ENCODE peak calls at places on chromosomes 6 and 20, in four cellular contexts. One of them, this sample, is unnamed.

GRCh38 chr20:19129976-19130612 is 82.3 kb upstream of the SLC24A3 start:
- DNase-seq in fibroblast of mammary gland: no peak
- DNase-seq in AG04450: no peak
- DNase-seq in astrocyte of the spinal cord: no peak
- DNase-seq in this sample: no peak

GRCh38 chr6:170128346-170128745 is 162.5 kb downstream of the DLL1 start:
- DNase-seq in fibroblast of mammary gland: no peak
- DNase-seq in AG04450: no peak
- DNase-seq in astrocyte of the spinal cord: no peak
- DNase-seq in this sample: no peak

GRCh38 chr6:31209137-31209536 is 38.7 kb upstream of the POU5F1 start:
- DNase-seq in fibroblast of mammary gland: no peak
- DNase-seq in AG04450: no peak
- DNase-seq in astrocyte of the spinal cord: no peak
- DNase-seq in this sample: no peak

GRCh38 chr6:170125447-170126300 is 165.2 kb downstream of the DLL1 start:
- DNase-seq in fibroblast of mammary gland: no peak
- DNase-seq in AG04450: no peak
- DNase-seq in astrocyte of the spinal cord: no peak
- DNase-seq in this sample: no peak

GRCh38 chr20:17698419-17698818 is 1.3 kb upstream of the BANF2 start:
- DNase-seq in fibroblast of mammary gland: no peak
- DNase-seq in AG04450: no peak
- DNase-seq in astrocyte of the spinal cord: no peak
- DNase-seq in this sample: no peak

GRCh38 chr6:127096167-127096566 is 22.3 kb upstream of the RSPO3 start:
- DNase-seq in fibroblast of mammary gland: no peak
- DNase-seq in AG04450: no peak
- DNase-seq in astrocyte of the spinal cord: no peak
- DNase-seq in this sample: no peak

GRCh38 chr6:67722861-67723261 is 912.2 kb upstream of the ADGRB3 start:
- DNase-seq in fibroblast of mammary gland: no peak
- DNase-seq in AG04450: no peak
- DNase-seq in astrocyte of the spinal cord: no peak
- DNase-seq in this sample: no peak

GRCh38 chr20:38893056-38893455 is 33.2 kb upstream of the FAM83D start:
- DNase-seq in fibroblast of mammary gland: no peak
- DNase-seq in AG04450: no peak
- DNase-seq in astrocyte of the spinal cord: no peak
- DNase-seq in this sample: no peak

GRCh38 chr20:34312024-34312460 is 8.9 kb upstream of the AHCY start:
- DNase-seq in fibroblast of mammary gland: no peak
- DNase-seq in AG04450: no peak
- DNase-seq in astrocyte of the spinal cord: no peak
- DNase-seq in this sample: no peak

DNA sequence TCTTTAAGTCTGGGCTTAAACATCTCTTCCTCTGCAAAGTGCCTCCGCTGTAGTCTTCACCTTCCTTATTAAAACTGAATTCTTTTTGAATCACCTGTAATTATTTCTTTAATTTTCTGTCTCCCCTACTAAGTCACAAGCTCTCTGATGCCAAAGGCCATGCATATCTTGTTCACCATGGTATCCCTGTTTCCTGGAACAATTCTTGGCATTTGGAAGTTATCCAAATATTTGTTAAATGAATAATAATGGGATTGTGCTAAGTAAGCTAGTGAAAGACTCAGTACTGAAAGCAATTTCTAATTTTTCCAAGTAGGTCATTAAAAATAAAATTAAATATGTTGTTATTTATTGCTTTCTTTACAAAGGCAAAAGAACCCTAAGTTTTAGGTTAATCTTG is 12.2 kb downstream of the SNAP91 start:
- DNase-seq in fibroblast of mammary gland: no peak
- DNase-seq in AG04450: no peak
- DNase-seq in astrocyte of the spinal cord: no peak
- DNase-seq in this sample: peak; percentile 16
- TF ChIP-seq CTCF in fibroblast of mammary gland: no peak
- TF ChIP-seq CTCF in AG04450: no peak
- TF ChIP-seq CTCF in astrocyte of the spinal cord: no peak
- TF ChIP-seq CTCF in this sample: no peak

GRCh38 chr6:43093361-43094289 is 17.5 kb downstream of the PTK7 start:
- DNase-seq in fibroblast of mammary gland: peak; percentile 94
- DNase-seq in AG04450: no peak
- DNase-seq in astrocyte of the spinal cord: peak; percentile 82
- DNase-seq in this sample: peak; percentile 50
- H3K4me3 ChIP-seq in fibroblast of mammary gland: peak overlapping the region; percentile 41
- H3K4me3 ChIP-seq in AG04450: peak overlapping the region; percentile 42
- H3K4me3 ChIP-seq in astrocyte of the spinal cord: peak overlapping the region; percentile 27
- H3K4me3 ChIP-seq in this sample: peak overlapping the region; percentile 47

GRCh38 chr20:688809-689208 is 13.2 kb upstream of the SCRT2 start:
- DNase-seq in fibroblast of mammary gland: peak; percentile 15
- DNase-seq in AG04450: no peak
- DNase-seq in astrocyte of the spinal cord: no peak
- DNase-seq in this sample: no peak
- TF ChIP-seq CTCF in fibroblast of mammary gland: no peak
- TF ChIP-seq CTCF in AG04450: no peak
- TF ChIP-seq CTCF in astrocyte of the spinal cord: no peak
- TF ChIP-seq CTCF in this sample: no peak

DNA sequence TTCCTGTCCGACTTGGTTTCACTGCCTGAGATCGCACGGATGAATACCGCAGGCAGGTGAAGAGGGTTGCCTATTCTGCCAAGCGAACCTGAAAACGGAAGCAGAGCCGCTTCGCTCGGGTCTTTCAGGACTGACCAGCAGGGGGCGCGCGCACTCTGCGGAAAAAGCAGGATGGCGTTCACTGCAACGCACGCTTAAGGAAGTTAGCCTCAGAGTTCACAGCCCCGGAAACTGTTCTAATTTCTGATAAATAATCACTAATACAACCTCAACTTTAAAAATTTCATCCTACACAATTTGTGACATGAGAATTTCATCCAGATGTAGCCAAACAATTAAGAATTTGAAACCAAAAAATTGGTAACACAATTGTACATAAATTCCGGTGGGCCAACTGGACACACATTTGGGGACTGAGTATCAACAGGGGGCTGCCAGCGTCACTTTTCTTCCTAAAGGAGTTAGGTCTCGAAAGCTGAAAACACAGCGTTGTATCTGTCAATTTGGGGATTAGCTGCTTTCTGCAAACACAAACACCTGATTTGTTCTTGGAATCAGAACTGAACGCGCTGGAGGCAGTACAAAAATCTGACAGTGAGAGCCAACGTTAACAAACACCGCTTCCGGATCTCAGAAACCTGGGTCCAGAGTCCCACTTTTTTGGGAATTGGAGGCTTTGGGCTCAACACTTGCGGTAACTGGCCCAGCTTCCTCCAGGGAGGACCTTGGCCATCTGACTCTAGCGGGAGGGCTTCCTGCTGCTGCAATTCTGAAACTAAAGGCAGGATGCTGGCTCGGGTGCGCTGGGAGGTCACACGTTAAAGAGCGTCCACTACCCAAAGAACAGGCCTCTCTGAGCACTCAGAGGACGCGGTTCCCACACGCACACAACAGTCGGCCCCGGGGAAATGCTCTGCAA is 8.8 kb downstream of the PXDC1 start:
- DNase-seq in fibroblast of mammary gland: peak; percentile 75
- DNase-seq in AG04450: no peak
- DNase-seq in astrocyte of the spinal cord: peak; percentile 83
- DNase-seq in this sample: no peak
- H3K4me3 ChIP-seq in fibroblast of mammary gland: no peak overlapping the region
- H3K4me3 ChIP-seq in AG04450: no peak overlapping the region
- H3K4me3 ChIP-seq in astrocyte of the spinal cord: no peak overlapping the region
- H3K4me3 ChIP-seq in this sample: peak overlapping the region; percentile 36

DNA sequence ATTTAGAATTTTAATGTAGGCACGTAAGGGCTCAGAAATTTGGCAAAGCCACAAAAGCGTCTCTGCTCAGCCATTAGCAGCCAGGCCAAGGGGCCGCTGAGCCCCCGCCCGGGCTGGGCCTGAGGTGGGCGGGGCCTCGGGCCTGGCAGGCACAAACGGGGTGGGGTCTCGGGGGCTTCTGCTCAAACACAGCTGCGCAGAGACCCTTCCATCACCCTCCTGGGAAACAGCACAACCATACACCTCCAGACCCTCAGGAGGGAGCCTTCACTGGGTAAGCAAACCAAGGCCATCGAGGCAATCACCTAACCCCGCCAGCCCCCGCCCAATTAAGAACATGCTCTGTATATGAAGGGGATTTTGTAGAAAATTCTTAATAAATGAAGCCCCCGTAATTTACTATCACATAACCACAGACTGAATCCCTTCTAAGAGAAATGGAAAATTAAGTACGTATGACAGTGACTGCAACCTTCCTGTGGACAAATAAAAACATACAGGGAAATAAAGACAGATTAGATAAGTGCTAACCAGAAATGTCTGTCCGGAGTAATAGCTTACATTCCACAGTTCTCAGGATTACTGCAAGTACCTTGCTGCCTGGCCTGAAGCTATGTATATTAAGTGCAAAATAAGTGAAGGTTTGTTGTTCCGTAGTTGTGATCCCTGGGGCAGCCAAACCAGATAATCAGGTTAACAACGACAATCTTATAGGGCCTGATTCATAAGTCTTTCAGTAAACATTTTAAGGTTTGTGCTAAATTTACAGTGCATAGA is 3.0 kb downstream of the NEDD9 start:
- DNase-seq in fibroblast of mammary gland: no peak
- DNase-seq in AG04450: no peak
- DNase-seq in astrocyte of the spinal cord: peak; percentile 40
- DNase-seq in this sample: no peak
- TF ChIP-seq CTCF in fibroblast of mammary gland: no peak
- TF ChIP-seq CTCF in AG04450: no peak
- TF ChIP-seq CTCF in astrocyte of the spinal cord: no peak
- TF ChIP-seq CTCF in this sample: no peak

GRCh38 chr6:75348882-75349261 is 64.3 kb upstream of the TMEM30A start:
- DNase-seq in fibroblast of mammary gland: no peak
- DNase-seq in AG04450: no peak
- DNase-seq in astrocyte of the spinal cord: no peak
- DNase-seq in this sample: no peak
- H3K4me3 ChIP-seq in fibroblast of mammary gland: no peak overlapping the region
- H3K4me3 ChIP-seq in AG04450: no peak overlapping the region
- H3K4me3 ChIP-seq in astrocyte of the spinal cord: no peak overlapping the region
- H3K4me3 ChIP-seq in this sample: peak overlapping the region; percentile 46

DNA sequence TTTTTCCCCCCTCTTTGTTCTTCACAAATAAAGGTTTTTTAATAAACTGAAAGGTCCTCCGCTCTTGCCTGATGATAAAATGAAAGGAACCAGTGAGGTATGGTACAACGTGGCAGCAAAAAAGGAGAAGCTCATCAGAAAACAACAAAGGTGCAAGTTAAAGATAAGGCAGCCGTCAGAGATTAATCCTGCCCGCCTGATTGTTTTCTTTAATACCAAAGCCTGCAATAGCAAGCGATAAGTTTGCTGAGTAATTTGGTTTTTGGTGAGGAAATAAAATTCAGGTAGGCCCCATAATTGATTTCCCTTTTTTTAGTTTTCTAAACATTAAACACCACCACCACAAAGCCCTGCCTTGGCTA is 177.9 kb downstream of the MBOAT1 start:
- DNase-seq in fibroblast of mammary gland: no peak
- DNase-seq in AG04450: no peak
- DNase-seq in astrocyte of the spinal cord: no peak
- DNase-seq in this sample: no peak
- TF ChIP-seq CTCF in fibroblast of mammary gland: no peak
- TF ChIP-seq CTCF in AG04450: no peak
- TF ChIP-seq CTCF in astrocyte of the spinal cord: no peak
- TF ChIP-seq CTCF in this sample: no peak

GRCh38 chr20:4720977-4721349 is 746 bp upstream of the PRND start:
- DNase-seq in fibroblast of mammary gland: no peak
- DNase-seq in AG04450: no peak
- DNase-seq in astrocyte of the spinal cord: no peak
- DNase-seq in this sample: no peak

GRCh38 chr20:4722993-4723392 is 1.3 kb downstream of the PRND start:
- DNase-seq in fibroblast of mammary gland: no peak
- DNase-seq in AG04450: no peak
- DNase-seq in astrocyte of the spinal cord: no peak
- DNase-seq in this sample: no peak

GRCh38 chr20:4722571-4722970 is 862 bp downstream of the PRND start:
- DNase-seq in fibroblast of mammary gland: no peak
- DNase-seq in AG04450: no peak
- DNase-seq in astrocyte of the spinal cord: no peak
- DNase-seq in this sample: no peak

GRCh38 chr20:4720121-4720976 is 1.4 kb upstream of the PRND start:
- DNase-seq in fibroblast of mammary gland: peak; percentile 79
- DNase-seq in AG04450: peak; percentile 43
- DNase-seq in astrocyte of the spinal cord: peak; percentile 71
- DNase-seq in this sample: no peak

GRCh38 chr20:4721719-4722118 is at the start of gene PRND:
- DNase-seq in fibroblast of mammary gland: no peak
- DNase-seq in AG04450: no peak
- DNase-seq in astrocyte of the spinal cord: no peak
- DNase-seq in this sample: no peak
- H3K4me3 ChIP-seq in fibroblast of mammary gland: no peak within 1 kb of the TSS
- H3K4me3 ChIP-seq in AG04450: no peak within 1 kb of the TSS
- H3K4me3 ChIP-seq in astrocyte of the spinal cord: no peak within 1 kb of the TSS
- H3K4me3 ChIP-seq in this sample: no peak within 1 kb of the TSS

GRCh38 chr20:51899674-51900073 is 97.4 kb upstream of the SALL4 start:
- DNase-seq in fibroblast of mammary gland: no peak
- DNase-seq in AG04450: no peak
- DNase-seq in astrocyte of the spinal cord: no peak
- DNase-seq in this sample: no peak
- TF ChIP-seq CTCF in fibroblast of mammary gland: no peak
- TF ChIP-seq CTCF in AG04450: no peak
- TF ChIP-seq CTCF in astrocyte of the spinal cord: no peak
- TF ChIP-seq CTCF in this sample: no peak